ENCODE peak calls at places on chromosomes 13 and 19, in ten cellular contexts. R is Calu3, K is RWPE1, B is fibroblast of lung, A is kidney, C is stomach, E is neural crest cell, U is body of pancreas, G is psoas muscle, F is GM23338. Q is an unnamed sample.

GRCh38 chr19:2443785-2444182 is 13.0 kb downstream of the LMNB2 start:
- DNase-seq in U (no peak), C (no peak), G (no peak), R (no peak), A (no peak), K (no peak), B (no peak), F (no peak), E (no peak), Q (no peak)

GRCh38 chr19:13849991-13850909 is 26.7 kb upstream of the NANOS3 start:
- DNase-seq in R (peak; percentile 85), C (peak; percentile 88), B (peak; percentile 56), U (peak; percentile 88), G (peak; percentile 87), E (peak; percentile 62), A (peak; percentile 94), K (no peak), F (peak; percentile 88), Q (peak; percentile 79)

GRCh38 chr19:37953125-37953524 is 46.1 kb downstream of the SIPA1L3 start:
- DNase-seq in K (no peak), F (no peak), G (no peak), U (no peak), E (no peak), R (no peak), A (no peak), B (peak; percentile 46), C (no peak), Q (no peak)

GRCh38 chr19:35220315-35220921 is 8.1 kb downstream of the FAM187B start:
- DNase-seq in G (no peak), E (no peak), A (no peak), R (peak; percentile 11), F (peak; percentile 36), U (no peak), K (no peak), B (no peak), C (no peak), Q (no peak)

GRCh38 chr19:28934626-28935025 is 278.3 kb downstream of the UQCRFS1 start:
- DNase-seq in F (no peak), A (no peak), B (no peak), K (no peak), E (no peak), C (no peak), G (no peak), U (no peak), R (no peak), Q (no peak)

GRCh38 chr13:96091164-96091931 is 1.4 kb downstream of the HS6ST3 start:
- DNase-seq in K (no peak), R (no peak), E (peak; percentile 19), F (peak; percentile 67), B (peak; percentile 5), C (peak; percentile 33), A (peak; percentile 68), G (peak; percentile 13), U (peak; percentile 44), Q (peak; percentile 41)

GRCh38 chr19:45403781-45404556 is 900 bp downstream of the PPP1R13L start:
- DNase-seq in E (peak; percentile 39), A (no peak), U (peak; percentile 76), G (peak; percentile 47), R (peak; percentile 97), B (no peak), C (peak; percentile 73), F (peak; percentile 95), K (peak; percentile 68), Q (peak; percentile 73)

GRCh38 chr13:33279898-33280549 is 5.5 kb downstream of the STARD13 start:
- DNase-seq in C (no peak), R (peak; percentile 29), E (no peak), A (no peak), U (no peak), F (no peak), B (peak; percentile 86), G (no peak), K (peak; percentile 73), Q (no peak)

GRCh38 chr13:32023698-32024097 is 7.9 kb upstream of the FRY start:
- DNase-seq in G (no peak), R (no peak), K (no peak), F (no peak), C (no peak), B (no peak), E (no peak), U (no peak), A (no peak), Q (no peak)

DNA sequence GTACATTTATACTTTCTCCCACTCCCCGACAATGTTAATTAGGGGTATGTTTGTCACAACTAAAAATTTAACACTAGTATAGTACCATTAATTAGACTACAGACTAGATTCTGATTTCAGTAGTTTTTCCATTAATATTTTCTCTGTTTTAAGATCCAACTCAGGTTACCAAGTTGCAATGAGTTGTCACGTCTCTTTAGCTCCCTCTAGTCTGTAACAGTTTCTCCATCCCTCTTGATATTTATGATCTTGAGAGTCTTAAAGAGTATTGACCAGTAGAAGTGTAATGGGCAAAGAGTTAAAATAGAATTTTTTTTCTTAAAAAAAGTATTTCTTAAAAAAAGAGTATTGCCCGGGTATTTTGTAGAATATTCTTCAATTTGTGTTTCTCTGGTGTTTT is 598.1 kb downstream of the TBC1D4 start:
- DNase-seq in B (no peak), U (no peak), R (no peak), F (peak; percentile 11), E (no peak), A (no peak), C (no peak), G (no peak), K (no peak), Q (no peak)
- TF ChIP-seq CTCF in B (no peak), U (no peak), R (no peak), F (peak; percentile 16), E (no peak), A (no peak), C (no peak), G (no peak), K (no peak), Q (no peak)

GRCh38 chr19:19321143-19321577 is 531 bp downstream of the MAU2 start:
- DNase-seq in R (no peak), A (no peak), E (no peak), C (no peak), G (no peak), U (no peak), F (peak; percentile 73), K (no peak), B (peak; percentile 6), Q (peak; percentile 51)
- TF ChIP-seq CTCF in R (no peak), A (no peak), E (no peak), C (no peak), G (no peak), U (no peak), F (peak; percentile 26), K (no peak), B (no peak), Q (no peak)

GRCh38 chr19:8698433-8699063 is at the start of gene ACTL9:
- DNase-seq in C (no peak), U (no peak), A (peak; percentile 69), G (no peak), E (no peak), B (no peak), F (no peak), K (no peak), R (no peak), Q (no peak)

GRCh38 chr19:8695911-8696310 is 2.7 kb downstream of the ACTL9 start:
- DNase-seq in F (no peak), E (no peak), G (no peak), B (no peak), A (no peak), U (no peak), K (no peak), C (no peak), R (no peak), Q (no peak)

GRCh38 chr19:8699908-8700307 is 1.3 kb upstream of the ACTL9 start:
- DNase-seq in K (no peak), A (no peak), U (no peak), C (no peak), G (no peak), R (no peak), F (no peak), E (no peak), B (no peak), Q (no peak)

GRCh38 chr19:8696993-8697392 is 1.6 kb downstream of the ACTL9 start:
- DNase-seq in C (no peak), E (no peak), U (no peak), A (no peak), R (no peak), F (no peak), K (no peak), G (no peak), B (no peak), Q (no peak)

GRCh38 chr19:8697671-8698432 is 743 bp downstream of the ACTL9 start:
- DNase-seq in F (peak; percentile 81), G (no peak), B (no peak), R (no peak), A (peak; percentile 69), U (no peak), K (no peak), C (no peak), E (peak; percentile 36), Q (no peak)
- TF ChIP-seq CTCF in F (peak; percentile 58), G (no peak), B (no peak), R (no peak), A (no peak), U (no peak), K (no peak), C (no peak), E (peak; percentile 35), Q (no peak)

DNA sequence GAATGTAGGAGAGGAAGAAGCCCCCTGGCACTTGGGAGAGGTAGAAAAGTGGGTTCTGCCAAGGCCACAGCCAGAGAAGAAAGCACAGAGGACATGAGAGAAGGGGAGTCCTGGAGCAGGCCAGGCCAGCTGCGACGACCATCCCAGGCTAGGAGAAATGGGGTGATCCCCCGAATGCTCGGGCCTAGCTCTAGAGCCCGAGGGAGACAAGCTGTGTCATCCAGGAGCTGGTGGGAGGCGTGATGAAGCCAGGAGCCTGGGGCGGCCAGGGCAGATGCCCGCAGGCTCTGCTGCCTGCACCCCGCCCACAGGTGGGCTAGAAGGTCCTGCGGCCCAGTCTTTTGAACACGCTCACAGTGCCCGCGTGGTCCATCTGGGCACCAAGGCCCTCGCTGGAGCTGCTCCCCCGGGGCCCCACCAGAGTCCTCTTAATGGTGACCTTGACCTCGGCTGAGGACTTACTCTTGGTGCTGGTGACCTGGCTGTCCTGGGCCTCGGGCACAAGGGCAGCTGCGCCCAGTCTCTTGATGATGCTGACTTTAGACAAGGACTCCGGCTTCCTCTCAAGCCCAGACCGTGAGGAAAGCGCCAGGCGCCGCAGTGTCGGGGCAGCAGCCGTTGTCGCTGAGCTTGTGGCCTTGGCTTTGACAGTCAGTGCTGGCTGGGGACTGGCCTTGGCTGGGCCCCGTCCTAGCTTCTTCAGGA is 26.5 kb downstream of the C19orf47 start:
- DNase-seq in K (no peak), B (no peak), A (peak; percentile 61), R (no peak), C (no peak), G (no peak), F (no peak), U (no peak), E (no peak), Q (no peak)
- TF ChIP-seq CTCF in K (no peak), B (no peak), A (no peak), R (no peak), C (no peak), G (no peak), F (no peak), U (no peak), E (no peak), Q (no peak)